ENCODE peak calls at places on chromosomes 11 and 22, in ten cellular contexts. H, B, C, F, Y, D, E, J, K and R are unnamed samples.

GRCh38 chr11:76162336-76163288 is 43.7 kb downstream of the WNT11 start:
- DNase-seq in F (no peak), B (no peak), E (peak; percentile 74), H (no peak), D (no peak), Y (no peak), J (peak; percentile 25), K (no peak), C (no peak), R (no peak)

GRCh38 chr22:28351585-28351984 is 328.1 kb downstream of the TTC28 start:
- DNase-seq in E (no peak), B (no peak), C (no peak), H (no peak), D (no peak), F (no peak), J (no peak), Y (no peak), K (no peak), R (no peak)

GRCh38 chr22:17647996-17648395 is 9.4 kb downstream of the BCL2L13 start:
- DNase-seq in D (no peak), E (no peak), B (peak; percentile 43), H (no peak), J (no peak), F (no peak), Y (no peak), K (no peak), C (no peak), R (no peak)

GRCh38 chr11:101860694-101861371 is 54.0 kb upstream of the CEP126 start:
- DNase-seq in Y (peak; percentile 17), E (peak; percentile 47), F (peak; percentile 49), B (peak; percentile 80), C (no peak), D (peak; percentile 29), H (peak; percentile 79), K (peak; percentile 82), J (peak; percentile 64), R (peak; percentile 78)

GRCh38 chr11:2325719-2326118 is 23.9 kb downstream of the TSPAN32 start:
- DNase-seq in K (peak; percentile 48), B (peak; percentile 34), Y (no peak), C (no peak), D (no peak), J (no peak), E (no peak), F (no peak), H (peak; percentile 53), R (peak; percentile 16)

GRCh38 chr11:45853616-45854219 is 6.4 kb downstream of the CRY2 start:
- DNase-seq in E (no peak), J (no peak), K (no peak), F (no peak), D (no peak), C (no peak), B (no peak), H (no peak), Y (no peak), R (no peak)

GRCh38 chr11:43955381-43956118 is 13.1 kb downstream of the C11orf96 start:
- DNase-seq in B (peak; percentile 34), E (no peak), F (no peak), D (no peak), H (peak; percentile 66), C (no peak), J (no peak), Y (no peak), K (peak; percentile 66), R (peak; percentile 46)

GRCh38 chr22:49294656-49295464 is 532.8 kb downstream of the BRD1 start:
- DNase-seq in C (no peak), Y (no peak), K (no peak), F (peak; percentile 19), H (no peak), J (no peak), E (peak; percentile 25), B (no peak), D (no peak), R (no peak)

GRCh38 chr11:66052664-66052982 is 459 bp downstream of the SF3B2 start:
- DNase-seq in J (no peak), B (no peak), K (no peak), D (no peak), C (no peak), H (no peak), E (no peak), Y (no peak), F (no peak), R (no peak)

GRCh38 chr11:1303973-1304372 is 5.5 kb downstream of the TOLLIP start:
- DNase-seq in H (no peak), K (no peak), C (no peak), E (peak; percentile 51), B (peak; percentile 17), J (no peak), F (no peak), D (peak; percentile 38), Y (peak; percentile 15), R (no peak)

GRCh38 chr11:1139441-1140066 is 18.2 kb upstream of the MUC5AC start:
- DNase-seq in F (no peak), Y (peak; percentile 5), H (peak; percentile 25), K (peak; percentile 22), J (no peak), B (peak; percentile 31), D (peak; percentile 7), E (no peak), C (no peak), R (no peak)

GRCh38 chr22:49879871-49880270 is 26.2 kb downstream of the ZBED4 start:
- DNase-seq in K (no peak), F (no peak), C (no peak), J (no peak), B (no peak), H (no peak), Y (no peak), D (no peak), E (no peak), R (no peak)

GRCh38 chr22:23832226-23833016 is 6.4 kb downstream of the DERL3 start:
- DNase-seq in K (no peak), E (no peak), D (no peak), H (no peak), C (no peak), Y (no peak), J (no peak), F (no peak), B (no peak), R (no peak)

GRCh38 chr11:84890706-84891105 is 736.4 kb downstream of the DLG2 start:
- DNase-seq in E (no peak), F (no peak), H (no peak), C (no peak), B (no peak), J (no peak), D (no peak), Y (no peak), K (no peak), R (no peak)

GRCh38 chr22:40210814-40211213 is 33.1 kb downstream of the TNRC6B start:
- DNase-seq in E (no peak), C (no peak), Y (no peak), D (no peak), B (no peak), J (no peak), F (no peak), K (no peak), H (no peak), R (no peak)

GRCh38 chr11:65810046-65810868 is 23.4 kb downstream of the OVOL1 start:
- DNase-seq in E (no peak), C (no peak), F (no peak), Y (no peak), D (no peak), J (peak; percentile 58), K (no peak), H (no peak), B (no peak), R (no peak)

GRCh38 chr22:46079093-46079860 is 71.0 kb upstream of the PPARA start:
- DNase-seq in B (no peak), D (peak; percentile 7), K (no peak), Y (no peak), H (no peak), E (no peak), J (no peak), F (no peak), C (no peak), R (no peak)

GRCh38 chr11:22703040-22703439 is 36.6 kb downstream of the GAS2 start:
- DNase-seq in K (peak; percentile 20), J (peak; percentile 87), B (peak; percentile 78), D (no peak), C (no peak), F (no peak), Y (no peak), E (no peak), H (peak; percentile 32), R (peak; percentile 88)

GRCh38 chr11:22699388-22699787 is 33.0 kb downstream of the GAS2 start:
- DNase-seq in Y (no peak), J (no peak), D (no peak), C (no peak), E (no peak), F (no peak), B (no peak), K (no peak), H (no peak), R (no peak)

GRCh38 chr11:22707119-22707899 is 40.9 kb downstream of the GAS2 start:
- DNase-seq in H (no peak), D (no peak), E (no peak), F (no peak), C (no peak), K (no peak), J (peak; percentile 32), Y (no peak), B (no peak), R (no peak)

GRCh38 chr11:22702022-22702421 is 35.6 kb downstream of the GAS2 start:
- DNase-seq in H (no peak), E (no peak), J (peak; percentile 76), F (no peak), K (no peak), D (no peak), Y (no peak), C (no peak), B (no peak), R (no peak)

GRCh38 chr11:22703561-22703960 is 37.1 kb downstream of the GAS2 start:
- DNase-seq in C (no peak), J (no peak), B (peak; percentile 2), K (no peak), E (no peak), D (no peak), Y (no peak), F (no peak), H (no peak), R (peak; percentile 31)
- H3K4me3 ChIP-seq in C (no peak overlapping the region), J (no peak overlapping the region), B (no peak overlapping the region), K (no peak overlapping the region), E (no peak overlapping the region), D (no peak overlapping the region), Y (no peak overlapping the region), F (no peak overlapping the region), H (no peak overlapping the region), R (no peak overlapping the region)

GRCh38 chr11:63536669-63537292 is at the start of gene PLAAT4:
- DNase-seq in J (peak; percentile 82), F (peak; percentile 68), C (no peak), B (peak; percentile 81), K (peak; percentile 70), Y (peak; percentile 59), H (peak; percentile 57), D (peak; percentile 41), E (peak; percentile 36), R (peak; percentile 65)
- H3K4me3 ChIP-seq in J (peak within 1 kb of the TSS; percentile 76), F (peak within 1 kb of the TSS; percentile 85), C (peak within 1 kb of the TSS; percentile 62), B (no peak within 1 kb of the TSS), K (peak within 1 kb of the TSS; percentile 46), Y (peak within 1 kb of the TSS; percentile 55), H (peak within 1 kb of the TSS; percentile 54), D (peak within 1 kb of the TSS; percentile 32), E (no peak within 1 kb of the TSS), R (peak within 1 kb of the TSS; percentile 48)

GRCh38 chr11:95248666-95249467 is 17.9 kb upstream of the SESN3 start:
- DNase-seq in J (no peak), B (no peak), H (no peak), Y (no peak), C (no peak), D (no peak), F (no peak), K (no peak), E (no peak), R (no peak)
- H3K4me3 ChIP-seq in J (no peak overlapping the region), B (no peak overlapping the region), H (no peak overlapping the region), Y (no peak overlapping the region), C (no peak overlapping the region), D (no peak overlapping the region), F (no peak overlapping the region), K (no peak overlapping the region), E (no peak overlapping the region), R (no peak overlapping the region)

GRCh38 chr22:25420925-25421904 is 143.3 kb upstream of the GRK3 start:
- DNase-seq in H (no peak), E (peak; percentile 71), K (peak; percentile 38), D (no peak), J (no peak), F (no peak), B (no peak), Y (no peak), C (no peak), R (no peak)
- H3K4me3 ChIP-seq in H (no peak overlapping the region), E (peak overlapping the region; percentile 69), K (no peak overlapping the region), D (peak overlapping the region; percentile 32), J (peak overlapping the region; percentile 34), F (no peak overlapping the region), B (peak overlapping the region; percentile 31), Y (peak overlapping the region; percentile 55), C (peak overlapping the region; percentile 12), R (no peak overlapping the region)